ENCODE peak calls at places on chromosomes 12 and 14, in seven cellular contexts. One of them, this sample, is unnamed.

GRCh38 chr14:104389326-104390220 is 190.0 kb upstream of the C14orf180 start:
- DNase-seq in stomach: peak
- DNase-seq in HCT116: no peak
- DNase-seq in H1: no peak
- DNase-seq in spleen: peak
- DNase-seq in K562: no peak
- DNase-seq in transverse colon: no peak
- DNase-seq in this sample: peak

GRCh38 chr14:58639842-58640484 is 2.2 kb downstream of the DACT1 start:
- DNase-seq in stomach: no peak
- DNase-seq in HCT116: peak
- DNase-seq in H1: no peak
- DNase-seq in spleen: no peak
- DNase-seq in K562: no peak
- DNase-seq in transverse colon: peak
- DNase-seq in this sample: no peak

GRCh38 chr12:103901518-103902173 is 28.6 kb upstream of the HSP90B1 start:
- DNase-seq in stomach: no peak
- DNase-seq in HCT116: no peak
- DNase-seq in H1: no peak
- DNase-seq in spleen: no peak
- DNase-seq in K562: no peak
- DNase-seq in transverse colon: peak
- DNase-seq in this sample: no peak

GRCh38 chr14:99320105-99320572 is 48.1 kb upstream of the BCL11B start:
- DNase-seq in stomach: peak
- DNase-seq in HCT116: peak
- DNase-seq in H1: no peak
- DNase-seq in spleen: peak
- DNase-seq in K562: peak
- DNase-seq in transverse colon: peak
- DNase-seq in this sample: no peak

GRCh38 chr12:59087077-59087673 is 166.9 kb upstream of the LRIG3 start:
- DNase-seq in stomach: no peak
- DNase-seq in HCT116: peak
- DNase-seq in H1: no peak
- DNase-seq in spleen: no peak
- DNase-seq in K562: no peak
- DNase-seq in transverse colon: peak
- DNase-seq in this sample: no peak

GRCh38 chr14:96136361-96136760 is 68.3 kb upstream of the BDKRB2 start:
- DNase-seq in stomach: no peak
- DNase-seq in HCT116: no peak
- DNase-seq in H1: no peak
- DNase-seq in spleen: no peak
- DNase-seq in K562: no peak
- DNase-seq in transverse colon: no peak
- DNase-seq in this sample: no peak

GRCh38 chr14:77391441-77391840 is 14.3 kb downstream of the SAMD15 start:
- DNase-seq in stomach: no peak
- DNase-seq in HCT116: no peak
- DNase-seq in H1: no peak
- DNase-seq in spleen: no peak
- DNase-seq in K562: no peak
- DNase-seq in transverse colon: no peak
- DNase-seq in this sample: no peak

GRCh38 chr12:71503579-71504470 is 64.2 kb downstream of the LGR5 start:
- DNase-seq in stomach: no peak
- DNase-seq in HCT116: no peak
- DNase-seq in H1: no peak
- DNase-seq in spleen: no peak
- DNase-seq in K562: no peak
- DNase-seq in transverse colon: no peak
- DNase-seq in this sample: no peak

GRCh38 chr14:105385322-105385637 is 13.1 kb upstream of the TEX22 start:
- DNase-seq in stomach: no peak
- DNase-seq in HCT116: no peak
- DNase-seq in H1: no peak
- DNase-seq in spleen: no peak
- DNase-seq in K562: no peak
- DNase-seq in transverse colon: no peak
- DNase-seq in this sample: no peak

GRCh38 chr14:105433161-105433605 is 13.6 kb downstream of the MTA1 start:
- DNase-seq in stomach: no peak
- DNase-seq in HCT116: no peak
- DNase-seq in H1: no peak
- DNase-seq in spleen: no peak
- DNase-seq in K562: no peak
- DNase-seq in transverse colon: no peak
- DNase-seq in this sample: no peak

GRCh38 chr12:98399532-98399931 is 115.9 kb upstream of the TMPO start:
- DNase-seq in stomach: no peak
- DNase-seq in HCT116: peak
- DNase-seq in H1: peak
- DNase-seq in spleen: no peak
- DNase-seq in K562: peak
- DNase-seq in transverse colon: no peak
- DNase-seq in this sample: no peak

GRCh38 chr14:101058571-101058970 is 155.0 kb upstream of the RTL1 start:
- DNase-seq in stomach: no peak
- DNase-seq in HCT116: no peak
- DNase-seq in H1: no peak
- DNase-seq in spleen: no peak
- DNase-seq in K562: no peak
- DNase-seq in transverse colon: no peak
- DNase-seq in this sample: no peak

GRCh38 chr14:96086032-96086431 is 46.9 kb downstream of the C14orf132 start:
- DNase-seq in stomach: no peak
- DNase-seq in HCT116: no peak
- DNase-seq in H1: no peak
- DNase-seq in spleen: no peak
- DNase-seq in K562: no peak
- DNase-seq in transverse colon: no peak
- DNase-seq in this sample: no peak

GRCh38 chr12:131459666-131460365 is 251.1 kb upstream of the SFSWAP start:
- DNase-seq in stomach: peak
- DNase-seq in HCT116: no peak
- DNase-seq in H1: no peak
- DNase-seq in spleen: peak
- DNase-seq in K562: no peak
- DNase-seq in transverse colon: no peak
- DNase-seq in this sample: no peak

GRCh38 chr12:120750806-120751205 is 25.2 kb downstream of the ACADS start:
- DNase-seq in stomach: no peak
- DNase-seq in HCT116: no peak
- DNase-seq in H1: no peak
- DNase-seq in spleen: peak
- DNase-seq in K562: no peak
- DNase-seq in transverse colon: no peak
- DNase-seq in this sample: no peak

GRCh38 chr14:93999573-93999972 is 2.5 kb downstream of the CCDC197 start:
- DNase-seq in stomach: no peak
- DNase-seq in HCT116: no peak
- DNase-seq in H1: no peak
- DNase-seq in spleen: no peak
- DNase-seq in K562: no peak
- DNase-seq in transverse colon: no peak
- DNase-seq in this sample: no peak

GRCh38 chr12:110591508-110592051 is 8.5 kb upstream of the PPTC7 start:
- DNase-seq in stomach: no peak
- DNase-seq in HCT116: no peak
- DNase-seq in H1: no peak
- DNase-seq in spleen: no peak
- DNase-seq in K562: no peak
- DNase-seq in transverse colon: no peak
- DNase-seq in this sample: no peak

DNA sequence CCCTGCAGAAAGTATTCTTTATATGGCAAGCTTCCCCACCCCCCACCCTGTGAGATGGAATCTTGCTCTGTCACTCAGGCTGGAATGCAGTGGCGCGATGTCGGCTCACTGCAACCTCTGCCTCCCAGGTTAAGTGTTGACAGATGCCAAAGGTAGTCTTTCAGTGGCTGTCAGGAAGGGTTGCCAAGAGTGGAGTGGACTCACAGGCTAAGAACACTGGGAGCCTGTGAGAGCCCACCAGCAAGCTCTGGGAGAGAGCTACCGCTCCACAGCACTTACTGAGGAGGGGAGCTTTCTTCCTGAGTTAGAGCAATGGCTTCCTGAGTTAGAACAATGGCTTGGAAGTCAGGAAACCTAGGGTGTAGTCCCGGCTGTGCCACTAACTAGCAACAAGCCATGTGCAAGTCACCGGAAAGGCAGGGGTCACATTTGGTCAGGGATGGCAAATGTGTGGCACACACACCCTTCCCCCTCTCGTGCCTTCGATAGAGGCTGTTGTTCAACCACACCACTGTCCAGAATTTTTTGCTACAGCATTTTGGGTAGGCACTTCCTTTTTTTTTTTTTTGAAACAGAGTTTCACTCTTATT is 2.6 kb downstream of the RNASE1 start:
- DNase-seq in stomach: peak
- DNase-seq in HCT116: no peak
- DNase-seq in H1: no peak
- DNase-seq in spleen: peak
- DNase-seq in K562: peak
- DNase-seq in transverse colon: no peak
- DNase-seq in this sample: no peak
- TF ChIP-seq POLR2AphosphoS5 in stomach: peak
- TF ChIP-seq POLR2AphosphoS5 in HCT116: no peak
- TF ChIP-seq POLR2AphosphoS5 in H1: no peak
- TF ChIP-seq POLR2AphosphoS5 in spleen: peak
- TF ChIP-seq POLR2AphosphoS5 in K562: no peak
- TF ChIP-seq POLR2AphosphoS5 in transverse colon: no peak
- TF ChIP-seq POLR2AphosphoS5 in this sample: no peak

DNA sequence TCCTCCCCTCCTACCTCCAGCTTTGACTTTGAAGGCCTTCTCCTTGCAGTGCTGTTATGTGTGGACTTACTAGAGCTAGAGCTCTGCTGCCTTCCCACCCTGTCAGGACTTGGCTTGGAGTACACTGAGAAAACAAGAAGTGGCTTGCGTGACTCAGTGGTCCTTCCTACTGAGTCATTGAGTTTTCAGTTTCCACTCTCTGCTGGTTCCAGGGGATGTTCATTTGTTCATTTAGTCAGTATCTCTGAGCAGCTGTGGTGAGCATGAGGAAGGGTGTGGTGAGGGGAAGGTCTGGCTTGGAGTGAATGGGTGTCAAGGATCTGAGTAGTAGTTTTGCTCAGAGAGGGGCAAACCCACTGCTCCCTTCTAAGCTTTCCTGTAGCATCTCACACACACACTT is 17.2 kb upstream of the ELK3 start:
- DNase-seq in stomach: no peak
- DNase-seq in HCT116: no peak
- DNase-seq in H1: no peak
- DNase-seq in spleen: no peak
- DNase-seq in K562: no peak
- DNase-seq in transverse colon: no peak
- DNase-seq in this sample: no peak
- H3K27ac ChIP-seq in stomach: no peak
- H3K27ac ChIP-seq in HCT116: no peak
- H3K27ac ChIP-seq in H1: no peak
- H3K27ac ChIP-seq in spleen: peak
- H3K27ac ChIP-seq in K562: no peak
- H3K27ac ChIP-seq in transverse colon: no peak
- H3K27ac ChIP-seq in this sample: no peak

GRCh38 chr14:34554540-34555250 is 15.2 kb upstream of the EAPP start:
- DNase-seq in stomach: peak
- DNase-seq in HCT116: no peak
- DNase-seq in H1: no peak
- DNase-seq in spleen: peak
- DNase-seq in K562: no peak
- DNase-seq in transverse colon: no peak
- DNase-seq in this sample: no peak
- TF ChIP-seq POLR2A in stomach: no peak
- TF ChIP-seq POLR2A in HCT116: peak
- TF ChIP-seq POLR2A in H1: no peak
- TF ChIP-seq POLR2A in spleen: no peak
- TF ChIP-seq POLR2A in K562: no peak
- TF ChIP-seq POLR2A in transverse colon: no peak
- TF ChIP-seq POLR2A in this sample: no peak

GRCh38 chr14:22483863-22484593 is 105.0 kb downstream of the DAD1 start:
- DNase-seq in stomach: no peak
- DNase-seq in HCT116: no peak
- DNase-seq in H1: no peak
- DNase-seq in spleen: no peak
- DNase-seq in K562: no peak
- DNase-seq in transverse colon: no peak
- DNase-seq in this sample: no peak

GRCh38 chr14:22482782-22483553 is 106.1 kb downstream of the DAD1 start:
- DNase-seq in stomach: no peak
- DNase-seq in HCT116: no peak
- DNase-seq in H1: no peak
- DNase-seq in spleen: no peak
- DNase-seq in K562: no peak
- DNase-seq in transverse colon: no peak
- DNase-seq in this sample: no peak

GRCh38 chr14:22484638-22485037 is 104.4 kb downstream of the DAD1 start:
- DNase-seq in stomach: no peak
- DNase-seq in HCT116: no peak
- DNase-seq in H1: no peak
- DNase-seq in spleen: no peak
- DNase-seq in K562: no peak
- DNase-seq in transverse colon: no peak
- DNase-seq in this sample: no peak

GRCh38 chr14:22487401-22487800 is 101.6 kb downstream of the DAD1 start:
- DNase-seq in stomach: no peak
- DNase-seq in HCT116: no peak
- DNase-seq in H1: no peak
- DNase-seq in spleen: no peak
- DNase-seq in K562: no peak
- DNase-seq in transverse colon: no peak
- DNase-seq in this sample: no peak

GRCh38 chr14:22485178-22485577 is 103.8 kb downstream of the DAD1 start:
- DNase-seq in stomach: no peak
- DNase-seq in HCT116: no peak
- DNase-seq in H1: no peak
- DNase-seq in spleen: no peak
- DNase-seq in K562: no peak
- DNase-seq in transverse colon: no peak
- DNase-seq in this sample: no peak
- TF ChIP-seq POLR2AphosphoS5 in stomach: no peak
- TF ChIP-seq POLR2AphosphoS5 in HCT116: no peak
- TF ChIP-seq POLR2AphosphoS5 in H1: no peak
- TF ChIP-seq POLR2AphosphoS5 in spleen: no peak
- TF ChIP-seq POLR2AphosphoS5 in K562: no peak
- TF ChIP-seq POLR2AphosphoS5 in transverse colon: no peak
- TF ChIP-seq POLR2AphosphoS5 in this sample: no peak

DNA sequence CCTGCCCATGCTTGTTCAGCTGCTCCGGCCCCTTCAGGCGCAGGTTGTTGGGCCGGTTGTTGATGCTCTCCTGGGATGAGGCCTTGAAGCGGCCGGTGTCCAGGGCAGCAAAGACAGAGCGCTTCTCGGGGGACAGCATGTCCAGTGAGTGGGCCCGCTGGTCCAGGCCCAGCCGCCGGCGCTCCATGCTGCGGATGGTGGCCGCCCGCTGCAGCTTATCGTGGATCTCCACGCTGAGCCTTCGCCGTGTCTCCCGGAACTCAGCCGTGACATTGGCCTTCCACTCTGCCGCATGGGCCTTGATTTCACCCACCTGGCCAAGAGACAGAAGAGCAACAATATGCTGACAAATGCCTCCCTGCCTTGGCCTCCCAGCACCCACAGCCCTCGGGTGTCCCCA is 137.2 kb downstream of the KCNK10 start:
- DNase-seq in stomach: no peak
- DNase-seq in HCT116: no peak
- DNase-seq in H1: no peak
- DNase-seq in spleen: no peak
- DNase-seq in K562: no peak
- DNase-seq in transverse colon: no peak
- DNase-seq in this sample: no peak
- H3K27ac ChIP-seq in stomach: no peak
- H3K27ac ChIP-seq in HCT116: no peak
- H3K27ac ChIP-seq in H1: no peak
- H3K27ac ChIP-seq in spleen: no peak
- H3K27ac ChIP-seq in K562: no peak
- H3K27ac ChIP-seq in transverse colon: no peak
- H3K27ac ChIP-seq in this sample: no peak

This sample was measured in suprapubic skin.